ENCODE peak calls at places on chromosomes 2 and 18, in four cellular contexts. V is K562, A is H1, O is GM12878. Z is an unnamed sample.

GRCh38 chr18:74623047-74623816 is 25.6 kb downstream of the ZNF407 start:
- DNase-seq in O (no peak), A (no peak), V (no peak), Z (no peak)

GRCh38 chr2:177651833-177652232 is 259.3 kb downstream of the AGPS start:
- DNase-seq in O (no peak), A (peak), V (no peak), Z (no peak)

GRCh38 chr2:23599691-23600090 is 214.7 kb downstream of the KLHL29 start:
- DNase-seq in V (no peak), A (no peak), O (no peak), Z (no peak)

GRCh38 chr18:46536215-46536874 is 120.7 kb downstream of the LOXHD1 start:
- DNase-seq in A (no peak), V (peak), O (no peak), Z (no peak)

GRCh38 chr2:240460781-240461431 is 25.4 kb downstream of the GPC1 start:
- DNase-seq in O (no peak), V (peak), A (peak), Z (no peak)

GRCh38 chr2:127576433-127577207 is 41.1 kb downstream of the MYO7B start:
- DNase-seq in V (no peak), A (peak), O (no peak), Z (peak)

GRCh38 chr18:79156330-79156729 is 87.1 kb downstream of the ATP9B start:
- DNase-seq in O (no peak), A (no peak), V (no peak), Z (no peak)

GRCh38 chr18:73318732-73319479 is 451.1 kb upstream of the NETO1 start:
- DNase-seq in A (no peak), O (no peak), V (no peak), Z (no peak)

GRCh38 chr2:238136820-238137537 is 1.5 kb upstream of the KLHL30 start:
- DNase-seq in A (no peak), V (no peak), O (no peak), Z (no peak)

GRCh38 chr2:71852141-71852711 is 295.4 kb downstream of the CYP26B1 start:
- DNase-seq in A (peak), V (no peak), O (no peak), Z (peak)

GRCh38 chr18:63488160-63488559 is 11.4 kb downstream of the SERPINB5 start:
- DNase-seq in O (no peak), A (no peak), V (no peak), Z (no peak)

GRCh38 chr2:204753841-204754240 is 208.6 kb downstream of the PARD3B start:
- DNase-seq in A (no peak), V (no peak), O (no peak), Z (no peak)

GRCh38 chr2:168136392-168136977 is 110.9 kb downstream of the STK39 start:
- DNase-seq in V (peak), O (no peak), A (no peak), Z (no peak)

GRCh38 chr2:170509460-170510193 is 205.5 kb upstream of the SP5 start:
- DNase-seq in V (no peak), A (no peak), O (peak), Z (no peak)

GRCh38 chr2:172208881-172209325 is 106.2 kb upstream of the DLX2 start:
- DNase-seq in O (no peak), V (no peak), A (no peak), Z (no peak)

GRCh38 chr2:237223208-237223861 is 137.6 kb downstream of the COPS8 start:
- DNase-seq in A (no peak), V (no peak), O (no peak), Z (no peak)

GRCh38 chr2:30346475-30347169 is 100.4 kb upstream of the LCLAT1 start:
- DNase-seq in O (no peak), A (peak), V (no peak), Z (no peak)

GRCh38 chr2:18641823-18642222 is 52.5 kb upstream of the NT5C1B start:
- DNase-seq in V (no peak), O (no peak), A (no peak), Z (no peak)

GRCh38 chr18:45058076-45058475 is 377.4 kb downstream of the SETBP1 start:
- DNase-seq in O (no peak), A (no peak), V (no peak), Z (no peak)

GRCh38 chr2:55165567-55165966 is 66.5 kb downstream of the CLHC1 start:
- DNase-seq in V (no peak), O (no peak), A (no peak), Z (no peak)

GRCh38 chr2:240164586-240164985 is 24.1 kb upstream of the OTOS start:
- DNase-seq in O (no peak), V (no peak), A (no peak), Z (no peak)

GRCh38 chr2:192515937-192516336 is 321.2 kb upstream of the TMEFF2 start:
- DNase-seq in V (no peak), O (no peak), A (no peak), Z (no peak)

GRCh38 chr2:232908695-232909094 is 38.6 kb downstream of the SNORC start:
- DNase-seq in A (no peak), O (no peak), V (no peak), Z (no peak)

GRCh38 chr18:50011813-50012445 is 183.0 kb downstream of the MYO5B start:
- DNase-seq in O (no peak), V (no peak), A (no peak), Z (no peak)

GRCh38 chr2:217875556-217876252 is 127.1 kb downstream of the TNS1 start:
- DNase-seq in O (no peak), A (no peak), V (no peak), Z (no peak)

GRCh38 chr2:227717687-227718567 is at the start of gene SLC19A3:
- DNase-seq in O (no peak), A (peak), V (peak), Z (peak)

GRCh38 chr2:106104332-106105062 is 89.6 kb downstream of the UXS1 start:
- DNase-seq in V (peak), O (no peak), A (peak), Z (peak)

GRCh38 chr2:68196120-68196716 is 38.5 kb downstream of the PNO1 start:
- DNase-seq in A (no peak), O (no peak), V (no peak), Z (no peak)

GRCh38 chr2:191404568-191404991 is 159.4 kb downstream of the MYO1B start:
- DNase-seq in V (no peak), A (no peak), O (no peak), Z (no peak)

GRCh38 chr18:9535430-9535972 is 60.2 kb downstream of the RALBP1 start:
- DNase-seq in O (no peak), A (no peak), V (no peak), Z (peak)
- TF ChIP-seq NRF1 in O (no peak), A (no peak), V (no peak), Z (no peak)

GRCh38 chr2:99735753-99736152 is 245.9 kb upstream of the REV1 start:
- DNase-seq in O (no peak), V (no peak), A (no peak), Z (no peak)

DNA sequence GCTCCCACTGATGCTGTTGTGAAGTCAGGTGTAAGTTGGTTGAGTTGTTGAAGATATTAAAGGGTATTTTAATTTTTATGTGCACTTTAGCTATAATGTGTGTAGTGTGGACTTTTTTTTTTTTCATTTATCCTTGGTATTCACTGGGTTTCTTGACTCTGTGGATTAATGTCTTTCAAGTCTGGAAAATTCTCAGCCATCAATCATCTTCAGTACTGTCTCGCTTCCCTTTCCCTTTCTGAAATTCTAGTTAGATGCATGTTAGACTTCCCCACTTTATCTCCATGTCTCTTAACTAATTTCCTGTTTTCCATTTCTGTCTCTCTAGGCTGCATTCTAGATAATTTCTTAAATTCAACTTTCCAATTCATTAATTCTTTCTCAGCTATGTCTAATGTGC is 247.7 kb upstream of the REV1 start:
- DNase-seq in V (no peak), A (no peak), O (no peak), Z (no peak)
- TF ChIP-seq RFX5 in V (no peak), A (no peak), O (no peak), Z (no peak)

GRCh38 chr2:120691410-120691809 is 44.3 kb upstream of the GLI2 start:
- DNase-seq in O (no peak), A (no peak), V (no peak), Z (no peak)
- TF ChIP-seq NRF1 in O (no peak), A (no peak), V (no peak), Z (no peak)

GRCh38 chr18:56003651-56004050 is 415.7 kb upstream of the TCF4 start:
- DNase-seq in A (no peak), V (no peak), O (no peak), Z (no peak)

DNA sequence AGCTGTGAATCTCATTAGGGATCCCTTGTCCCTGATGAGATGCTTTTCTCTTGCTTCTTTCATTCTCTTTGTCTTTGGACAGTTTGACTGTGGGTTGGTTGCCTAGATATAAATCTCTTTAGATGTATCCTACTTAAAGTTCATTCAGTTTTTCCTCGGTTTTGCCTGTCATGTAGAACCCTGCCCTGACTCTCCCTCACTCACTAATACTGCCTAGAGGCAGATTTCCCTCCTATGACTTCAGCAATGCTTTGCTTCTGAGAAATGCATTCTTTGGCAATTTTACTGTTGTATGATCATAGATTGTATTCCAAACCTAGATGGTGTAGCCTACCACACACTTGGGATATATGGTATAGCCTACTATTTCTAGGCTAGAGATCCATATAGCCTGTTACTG is 421.5 kb upstream of the TCF4 start:
- DNase-seq in O (no peak), V (no peak), A (no peak), Z (no peak)
- TF ChIP-seq RFX5 in O (no peak), V (no peak), A (no peak), Z (no peak)

GRCh38 chr18:52254367-52254766 is 85.6 kb upstream of the DCC start:
- DNase-seq in V (no peak), A (no peak), O (no peak), Z (no peak)
- TF ChIP-seq NRF1 in V (no peak), A (no peak), O (no peak), Z (no peak)

DNA sequence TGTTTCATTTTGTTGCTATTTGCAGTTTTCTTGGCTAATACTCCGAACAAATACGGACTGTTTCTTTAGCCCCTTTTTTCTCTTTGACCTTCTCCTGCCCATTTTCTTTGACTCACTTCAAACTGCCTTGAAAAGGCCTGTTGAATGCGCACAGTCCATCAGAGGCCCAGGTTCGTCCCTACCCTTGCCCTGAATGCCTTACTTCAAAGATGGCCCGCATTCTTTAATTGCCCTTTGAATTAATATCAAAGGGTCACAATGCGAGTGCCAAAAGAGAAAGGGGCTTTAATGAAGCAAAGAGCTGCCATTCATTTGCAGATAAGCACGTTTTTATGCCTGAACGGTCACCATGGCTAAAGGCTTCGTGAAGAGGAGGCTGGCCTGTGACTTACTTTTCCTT is 29.7 kb downstream of the PAX3 start:
- DNase-seq in V (no peak), O (no peak), A (no peak), Z (no peak)
- TF ChIP-seq RFX5 in V (no peak), O (no peak), A (no peak), Z (no peak)

DNA sequence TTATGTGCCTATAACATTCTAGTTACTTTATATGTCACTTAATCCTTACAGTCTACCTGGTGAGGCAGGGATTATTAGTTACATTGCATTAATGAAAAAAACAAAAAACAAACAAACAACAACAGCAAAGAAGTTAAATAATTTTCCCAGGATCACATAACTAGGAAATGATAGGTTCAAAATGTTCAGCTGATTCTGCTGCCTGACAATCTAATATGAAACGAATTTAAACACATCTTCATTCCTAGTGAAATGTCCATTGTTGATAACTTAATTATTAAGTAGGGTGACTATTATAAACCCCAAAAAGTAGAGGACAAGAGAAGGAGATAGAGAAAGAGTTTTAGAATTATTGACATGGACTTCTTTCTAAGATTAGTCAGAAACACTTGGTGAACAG is 22.6 kb downstream of the HOXD1 start:
- DNase-seq in A (no peak), V (no peak), O (no peak), Z (no peak)
- TF ChIP-seq NRF1 in A (no peak), V (no peak), O (no peak), Z (no peak)

DNA sequence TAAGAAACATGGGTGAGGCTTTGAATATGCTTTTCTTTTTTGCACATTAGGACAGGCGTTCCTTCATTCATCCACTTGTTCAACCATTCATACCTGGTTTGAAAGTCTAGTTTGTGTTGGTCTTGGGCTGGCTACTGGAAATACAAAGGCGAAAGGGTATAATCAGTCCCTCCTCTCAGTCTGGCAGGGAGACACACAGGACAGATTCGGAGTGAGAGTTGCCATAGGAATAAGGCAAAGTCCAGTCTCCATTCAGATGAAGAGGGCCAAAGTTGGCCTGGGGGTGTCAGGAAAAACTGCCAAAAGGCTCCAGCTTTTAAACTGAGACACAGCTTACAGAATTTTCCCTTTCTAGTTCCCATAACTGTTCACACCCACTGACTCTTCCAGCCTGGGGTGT is 96.3 kb upstream of the AQP4 start:
- DNase-seq in O (no peak), A (no peak), V (no peak), Z (no peak)
- TF ChIP-seq RFX5 in O (no peak), A (no peak), V (no peak), Z (no peak)

GRCh38 chr2:88596141-88596830 is 31.0 kb downstream of the EIF2AK3 start:
- DNase-seq in A (no peak), O (no peak), V (no peak), Z (no peak)

GRCh38 chr2:88585969-88586368 is 41.3 kb downstream of the EIF2AK3 start:
- DNase-seq in V (no peak), A (no peak), O (no peak), Z (no peak)

GRCh38 chr2:88591684-88592083 is 35.6 kb downstream of the EIF2AK3 start:
- DNase-seq in V (no peak), A (no peak), O (no peak), Z (no peak)

GRCh38 chr2:88590998-88591613 is 36.2 kb downstream of the EIF2AK3 start:
- DNase-seq in V (peak), O (peak), A (no peak), Z (peak)
- TF ChIP-seq NRF1 in V (no peak), O (no peak), A (no peak), Z (no peak)

Z was measured in SK-N-SH.